ENCODE peak calls at places on chromosomes 1 and 21, in nine cellular contexts. P is T-cell, K is naive B cell, M is C1 segment of cervical spinal cord, F is bronchial epithelial cell, N is left cardiac atrium, R is occipital lobe, C is iris pigment epithelial cell, J is KG1. Z is an unnamed sample.

GRCh38 chr1:212554401-212554800 is 54.2 kb upstream of the ATF3 start:
- DNase-seq in P (no peak), K (no peak), M (no peak), F (no peak), N (no peak), R (no peak), C (no peak), J (no peak), Z (peak; percentile 6)

GRCh38 chr1:27638047-27638734 is 3.2 kb upstream of the FGR start:
- DNase-seq in P (no peak), K (no peak), M (no peak), F (no peak), N (no peak), R (no peak), C (no peak), J (no peak), Z (no peak)

GRCh38 chr1:91684599-91685196 is 184.0 kb downstream of the CDC7 start:
- DNase-seq in P (peak; percentile 12), K (no peak), M (no peak), F (no peak), N (no peak), R (no peak), C (peak; percentile 40), J (peak; percentile 25), Z (no peak)

GRCh38 chr1:224433671-224434446 is 738 bp downstream of the WDR26 start:
- DNase-seq in P (peak; percentile 53), K (peak; percentile 66), M (peak; percentile 65), F (no peak), N (peak; percentile 54), R (no peak), C (peak; percentile 41), J (no peak), Z (no peak)

GRCh38 chr1:185438936-185439335 is 121.9 kb upstream of the IVNS1ABP start:
- DNase-seq in P (no peak), K (no peak), M (no peak), F (no peak), N (no peak), R (no peak), C (peak; percentile 34), J (no peak), Z (peak; percentile 56)

GRCh38 chr1:21175670-21176581 is 771 bp downstream of the EIF4G3 start:
- DNase-seq in P (peak; percentile 28), K (peak; percentile 41), M (peak; percentile 69), F (no peak), N (peak; percentile 44), R (no peak), C (no peak), J (no peak), Z (peak; percentile 51)

GRCh38 chr1:235056937-235057336 is 71.7 kb downstream of the TOMM20 start:
- DNase-seq in P (no peak), K (no peak), M (no peak), F (peak; percentile 73), N (no peak), R (no peak), C (no peak), J (no peak), Z (no peak)

GRCh38 chr1:55352080-55352800 is 137.1 kb upstream of the USP24 start:
- DNase-seq in P (no peak), K (no peak), M (no peak), F (no peak), N (no peak), R (no peak), C (no peak), J (no peak), Z (peak; percentile 52)

GRCh38 chr1:234730542-234731370 is 120.8 kb upstream of the IRF2BP2 start:
- DNase-seq in P (peak; percentile 53), K (peak; percentile 22), M (no peak), F (no peak), N (no peak), R (no peak), C (no peak), J (no peak), Z (no peak)

GRCh38 chr1:32870615-32871363 is at the start of gene FNDC5:
- DNase-seq in P (no peak), K (no peak), M (no peak), F (no peak), N (no peak), R (no peak), C (peak; percentile 18), J (no peak), Z (no peak)

GRCh38 chr1:61581241-61581640 is 143.7 kb downstream of the TM2D1 start:
- DNase-seq in P (no peak), K (no peak), M (no peak), F (no peak), N (no peak), R (no peak), C (no peak), J (no peak), Z (peak; percentile 79)

GRCh38 chr21:34598931-34599400 is 15.9 kb downstream of the RCAN1 start:
- DNase-seq in P (no peak), K (no peak), M (no peak), F (peak; percentile 89), N (no peak), R (no peak), C (peak; percentile 46), J (no peak), Z (peak; percentile 68)

Z was measured in foreskin fibroblast.